ENCODE peak calls at places on chromosomes 3 and 15, in four cellular contexts. One of them, this sample, is unnamed.
A peak's percentile ranks its signal among the peaks of the same experiment; 100 is the strongest.

GRCh38 chr15:95857124-95857757 is 473.3 kb upstream of the NR2F2 start:
- DNase-seq in neuronal stem cell: no peak
- DNase-seq in IMR-90: peak; percentile 90
- DNase-seq in mesendoderm: no peak
- DNase-seq in this sample: no peak

GRCh38 chr3:126959921-126960603 is 22.9 kb upstream of the PLXNA1 start:
- DNase-seq in neuronal stem cell: no peak
- DNase-seq in IMR-90: peak; percentile 73
- DNase-seq in mesendoderm: peak; percentile 68
- DNase-seq in this sample: peak; percentile 50

GRCh38 chr3:46049093-46049492 is 21.8 kb upstream of the XCR1 start:
- DNase-seq in IMR-90: no peak
- DNase-seq in neuronal stem cell: no peak
- DNase-seq in mesendoderm: no peak
- DNase-seq in this sample: no peak

GRCh38 chr15:50377867-50378751 is 23.1 kb upstream of the GABPB1 start:
- DNase-seq in IMR-90: no peak
- DNase-seq in mesendoderm: no peak
- DNase-seq in neuronal stem cell: no peak
- DNase-seq in this sample: no peak

GRCh38 chr3:129688310-129688895 is 81.9 kb upstream of the PLXND1 start:
- DNase-seq in IMR-90: peak; percentile 74
- DNase-seq in mesendoderm: peak; percentile 77
- DNase-seq in neuronal stem cell: peak; percentile 72
- DNase-seq in this sample: peak; percentile 65

GRCh38 chr3:54862526-54862925 is 65.3 kb downstream of the LRTM1 start:
- DNase-seq in neuronal stem cell: no peak
- DNase-seq in IMR-90: no peak
- DNase-seq in mesendoderm: no peak
- DNase-seq in this sample: no peak

GRCh38 chr3:194877311-194878119 is 191.8 kb downstream of the FAM43A start:
- DNase-seq in IMR-90: no peak
- DNase-seq in neuronal stem cell: no peak
- DNase-seq in mesendoderm: no peak
- DNase-seq in this sample: peak; percentile 11

GRCh38 chr15:49121901-49122300 is 33.5 kb downstream of the COPS2 start:
- DNase-seq in IMR-90: no peak
- DNase-seq in mesendoderm: no peak
- DNase-seq in neuronal stem cell: no peak
- DNase-seq in this sample: no peak

DNA sequence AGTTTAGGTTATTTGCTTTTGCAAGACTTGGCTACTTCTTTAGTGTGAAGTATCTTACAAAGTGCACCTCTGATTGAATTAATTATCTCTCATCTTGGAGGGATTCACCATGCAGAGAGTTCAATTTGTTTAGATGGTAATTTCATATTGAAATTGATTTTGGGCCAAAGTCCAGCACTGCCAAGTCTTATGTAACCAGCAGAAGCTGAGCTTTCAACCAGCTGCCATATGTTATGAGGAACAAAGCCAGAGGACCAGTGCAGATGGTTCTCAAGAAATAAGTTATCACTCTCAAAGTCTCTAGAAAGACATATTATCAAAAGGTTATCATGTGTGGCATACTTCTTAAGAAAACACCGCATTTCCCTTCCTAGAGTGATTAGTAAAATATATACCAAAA is 29.0 kb downstream of the ABHD6 start:
- DNase-seq in neuronal stem cell: no peak
- DNase-seq in IMR-90: no peak
- DNase-seq in mesendoderm: no peak
- DNase-seq in this sample: no peak
- H3K4me2 ChIP-seq in neuronal stem cell: no peak overlapping the region
- H3K4me2 ChIP-seq in IMR-90: no peak overlapping the region
- H3K4me2 ChIP-seq in mesendoderm: no peak overlapping the region
- H3K4me2 ChIP-seq in this sample: no peak overlapping the region

DNA sequence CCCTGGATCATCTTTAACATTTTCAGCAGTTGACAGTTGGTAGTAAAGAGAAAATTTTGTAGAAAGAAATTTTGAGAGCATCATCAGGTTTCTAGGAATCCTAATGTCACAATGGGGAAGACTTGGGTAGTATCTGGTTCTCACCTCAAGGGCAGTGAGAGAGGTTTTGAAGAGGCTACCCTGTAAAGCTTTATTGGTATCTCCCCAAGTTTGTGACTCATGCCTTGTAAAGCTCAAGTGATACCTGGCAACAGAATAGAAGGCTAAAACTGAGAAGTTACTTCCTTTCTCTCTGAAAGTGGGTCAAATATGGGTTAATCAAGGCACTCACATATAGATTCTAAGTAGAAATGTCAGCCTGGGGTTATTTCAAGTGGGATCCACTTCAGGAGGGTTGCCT is 196.4 kb downstream of the SUCNR1 start:
- DNase-seq in mesendoderm: peak; percentile 25
- DNase-seq in neuronal stem cell: no peak
- DNase-seq in IMR-90: peak; percentile 38
- DNase-seq in this sample: no peak
- H3K27ac ChIP-seq in mesendoderm: no peak overlapping the region
- H3K27ac ChIP-seq in neuronal stem cell: no peak overlapping the region
- H3K27ac ChIP-seq in IMR-90: no peak overlapping the region
- H3K27ac ChIP-seq in this sample: no peak overlapping the region

DNA sequence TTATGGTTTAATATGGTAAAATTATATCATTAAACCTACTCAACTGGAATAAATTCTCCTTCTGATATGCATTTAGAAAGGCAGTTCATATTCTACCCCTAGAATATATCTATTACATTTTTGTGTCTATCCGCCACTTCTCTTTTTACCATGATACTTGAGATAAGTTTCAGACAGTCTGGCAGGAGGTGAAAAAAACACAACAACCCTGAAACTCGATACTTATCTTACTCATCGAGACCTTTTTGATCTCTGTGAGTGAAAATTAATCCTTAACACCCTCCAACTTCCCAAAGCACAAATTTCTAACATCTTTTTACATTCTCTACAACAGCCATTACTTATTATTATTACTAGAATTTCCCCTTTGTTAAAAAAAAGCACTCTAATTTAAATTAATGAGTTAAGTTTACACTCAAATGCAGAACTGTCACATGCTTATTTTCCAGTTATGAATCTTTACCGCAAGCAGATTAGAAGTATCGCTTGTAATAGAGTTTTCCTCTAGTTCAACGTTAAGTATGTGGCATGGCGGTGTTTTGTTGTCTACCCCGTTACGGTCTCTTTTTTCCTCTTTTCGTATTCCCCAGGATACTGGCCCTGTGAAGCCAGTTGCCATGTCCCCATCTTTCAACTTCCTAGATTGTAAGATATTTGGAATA is 433.1 kb downstream of the FOXP1 start:
- DNase-seq in IMR-90: peak; percentile 27
- DNase-seq in neuronal stem cell: no peak
- DNase-seq in mesendoderm: no peak
- DNase-seq in this sample: no peak
- H2BK5ac ChIP-seq in IMR-90: no peak overlapping the region
- H2BK5ac ChIP-seq in neuronal stem cell: no peak overlapping the region
- H2BK5ac ChIP-seq in mesendoderm: no peak overlapping the region
- H2BK5ac ChIP-seq in this sample: no peak overlapping the region

DNA sequence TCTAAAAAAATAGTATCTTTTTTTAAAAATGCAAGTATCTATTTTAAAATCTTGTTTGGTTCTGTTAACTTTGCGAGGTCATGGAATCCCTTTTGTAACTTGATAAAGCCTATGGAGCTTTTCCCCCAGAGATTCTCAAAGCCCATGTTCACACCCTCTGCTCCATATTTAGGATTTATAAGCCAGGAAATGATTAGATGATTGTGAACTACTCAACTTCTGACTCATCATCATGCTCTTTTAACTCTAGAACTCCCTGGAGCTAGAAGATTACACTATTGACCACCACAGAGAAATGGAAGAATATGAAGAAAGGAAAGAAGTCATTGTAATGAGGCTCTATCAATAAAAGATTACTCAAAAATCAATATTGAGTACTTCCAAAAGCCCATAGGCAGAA is 55.9 kb upstream of the C3orf49 start:
- DNase-seq in IMR-90: no peak
- DNase-seq in mesendoderm: no peak
- DNase-seq in neuronal stem cell: no peak
- DNase-seq in this sample: no peak
- H3K4me2 ChIP-seq in IMR-90: no peak overlapping the region
- H3K4me2 ChIP-seq in mesendoderm: no peak overlapping the region
- H3K4me2 ChIP-seq in neuronal stem cell: no peak overlapping the region
- H3K4me2 ChIP-seq in this sample: no peak overlapping the region